ENCODE peak calls at places on chromosomes 6 and 20, in eight cellular contexts. A is H9; R is stimulated activated CD4-positive, alpha-beta T cell treated with anti-CD3 and anti-CD28 coated beads, TNF-alpha, amount 100 ng/mL, for 4 hours; S is effector memory CD8-positive, alpha-beta T cell; U is lower lobe of right lung; J is germinal center; E is brain microvascular endothelial cell; Y is BE2C. N is an unnamed sample.
A peak's percentile ranks its signal among the peaks of the same experiment; 100 is the strongest.

GRCh38 chr6:134138226-134138975 is 86.0 kb upstream of the SLC2A12 start:
- DNase-seq in A (no peak), S (no peak), Y (no peak), U (no peak), R (no peak), E (no peak), J (no peak), N (no peak)

GRCh38 chr6:35499372-35499771 is 2.5 kb upstream of the TEAD3 start:
- DNase-seq in J (no peak), R (no peak), E (no peak), Y (no peak), A (no peak), U (no peak), S (no peak), N (no peak)

GRCh38 chr6:44000164-44000842 is 126.9 kb downstream of the MRPL14 start:
- DNase-seq in J (peak; percentile 57), Y (no peak), E (no peak), S (no peak), R (no peak), U (peak; percentile 87), A (peak; percentile 94), N (peak; percentile 23)

GRCh38 chr20:64044484-64045247 is 4.8 kb downstream of the SOX18 start:
- DNase-seq in S (no peak), E (no peak), Y (peak; percentile 68), R (no peak), J (no peak), U (no peak), A (no peak), N (no peak)

GRCh38 chr20:1205802-1206201 is 2.5 kb downstream of the C20orf202 start:
- DNase-seq in U (no peak), Y (no peak), S (no peak), E (no peak), R (no peak), J (no peak), A (no peak), N (no peak)

GRCh38 chr6:17169291-17169690 is 67.4 kb downstream of the STMND1 start:
- DNase-seq in S (no peak), Y (no peak), E (peak; percentile 43), U (no peak), J (no peak), A (no peak), R (no peak), N (no peak)

GRCh38 chr6:166275714-166276166 is 32.5 kb downstream of the PRR18 start:
- DNase-seq in S (peak; percentile 88), A (peak; percentile 77), Y (peak; percentile 72), R (peak; percentile 66), J (peak; percentile 82), E (peak; percentile 44), U (peak; percentile 87), N (peak; percentile 79)

GRCh38 chr20:25055711-25056492 is 2.0 kb downstream of the ACSS1 start:
- DNase-seq in R (no peak), U (no peak), A (no peak), S (no peak), E (no peak), J (no peak), Y (no peak), N (no peak)

GRCh38 chr6:27296106-27296783 is 15.8 kb downstream of the POM121L2 start:
- DNase-seq in J (no peak), Y (peak; percentile 44), R (no peak), A (peak; percentile 85), U (no peak), S (no peak), E (peak; percentile 58), N (no peak)

GRCh38 chr6:112983741-112984221 is 636.7 kb downstream of the RFPL4B start:
- DNase-seq in A (no peak), E (no peak), R (no peak), Y (no peak), U (no peak), J (no peak), S (no peak), N (no peak)

GRCh38 chr20:41217422-41217821 is 80.1 kb downstream of the PLCG1 start:
- DNase-seq in R (no peak), A (no peak), Y (no peak), S (no peak), E (no peak), J (no peak), U (no peak), N (no peak)

GRCh38 chr6:137089305-137089704 is 44.5 kb upstream of the IL20RA start:
- DNase-seq in Y (peak; percentile 22), A (no peak), R (no peak), U (no peak), E (no peak), S (no peak), J (no peak), N (no peak)

GRCh38 chr20:34180460-34181108 is 60.6 kb upstream of the ASIP start:
- DNase-seq in J (no peak), U (no peak), E (no peak), S (no peak), Y (no peak), R (no peak), A (no peak), N (no peak)

GRCh38 chr20:49956689-49957443 is 20.7 kb downstream of the RNF114 start:
- DNase-seq in R (no peak), J (no peak), A (no peak), U (no peak), E (no peak), S (no peak), Y (no peak), N (no peak)

GRCh38 chr6:137968901-137969300 is 101.8 kb downstream of the TNFAIP3 start:
- DNase-seq in E (no peak), Y (no peak), A (no peak), R (no peak), U (no peak), S (no peak), J (no peak), N (no peak)

GRCh38 chr6:138597336-138597735 is 98.0 kb upstream of the NHSL1 start:
- DNase-seq in A (no peak), S (no peak), Y (no peak), E (no peak), U (no peak), J (no peak), R (no peak), N (no peak)

GRCh38 chr6:13288969-13289391 is 39.4 kb downstream of the TBC1D7 start:
- DNase-seq in S (no peak), R (no peak), E (no peak), U (no peak), J (no peak), A (peak; percentile 16), Y (no peak), N (no peak)

GRCh38 chr6:86715676-86716075 is 221.7 kb upstream of the HTR1E start:
- DNase-seq in A (no peak), R (no peak), E (no peak), J (no peak), Y (no peak), U (no peak), S (no peak), N (no peak)

GRCh38 chr6:3315068-3315467 is 56.3 kb downstream of the PSMG4 start:
- DNase-seq in J (no peak), A (no peak), U (no peak), S (no peak), E (no peak), Y (no peak), R (no peak), N (no peak)

GRCh38 chr6:146282837-146283236 is 254.0 kb downstream of the GRM1 start:
- DNase-seq in Y (no peak), S (no peak), E (no peak), R (no peak), J (no peak), A (no peak), U (no peak), N (no peak)

GRCh38 chr6:170435766-170436165 is 117.3 kb downstream of the PSMB1 start:
- DNase-seq in J (no peak), R (no peak), A (no peak), U (no peak), Y (no peak), S (no peak), E (no peak), N (no peak)

GRCh38 chr6:53912661-53913060 is 117.9 kb downstream of the LRRC1 start:
- DNase-seq in J (no peak), U (no peak), E (no peak), A (no peak), R (no peak), Y (no peak), S (no peak), N (no peak)

GRCh38 chr6:17102258-17102870 is 514 bp downstream of the STMND1 start:
- DNase-seq in E (no peak), U (no peak), R (no peak), Y (no peak), S (no peak), A (no peak), J (no peak), N (no peak)

GRCh38 chr20:37245181-37245580 is 16.4 kb downstream of the GHRH start:
- DNase-seq in S (no peak), R (no peak), J (no peak), U (no peak), A (no peak), E (no peak), Y (no peak), N (no peak)

GRCh38 chr6:6674872-6675271 is 86.4 kb downstream of the LY86 start:
- DNase-seq in S (no peak), R (no peak), Y (no peak), U (no peak), E (no peak), J (no peak), A (peak; percentile 68), N (no peak)

GRCh38 chr20:63350196-63350595 is 11.0 kb downstream of the CHRNA4 start:
- DNase-seq in J (no peak), Y (no peak), S (no peak), R (no peak), E (no peak), U (no peak), A (no peak), N (no peak)

GRCh38 chr6:159061805-159062563 is 17.2 kb upstream of the TAGAP start:
- DNase-seq in E (no peak), A (no peak), Y (no peak), R (no peak), J (peak; percentile 50), U (no peak), S (peak; percentile 35), N (peak; percentile 72)

GRCh38 chr6:157029980-157030690 is 253.0 kb downstream of the ARID1B start:
- DNase-seq in J (no peak), A (no peak), E (no peak), R (no peak), S (no peak), U (no peak), Y (no peak), N (no peak)

GRCh38 chr20:46215913-46216707 is 92.2 kb downstream of the CDH22 start:
- DNase-seq in R (no peak), U (no peak), S (no peak), E (peak; percentile 84), J (no peak), A (peak; percentile 91), Y (peak; percentile 96), N (no peak)

GRCh38 chr6:26033942-26034354 is 53.3 kb upstream of the HFE start:
- DNase-seq in J (no peak), A (peak; percentile 54), Y (no peak), S (no peak), E (no peak), U (peak; percentile 58), R (no peak), N (no peak)

N was measured in naive B cell.